ENCODE peak calls at places on chromosomes 3 and 15, in nine cellular contexts. One of them, this sample, is unnamed.

GRCh38 chr3:8279476-8279875 is 222.1 kb upstream of the LMCD1 start:
- DNase-seq in heart left ventricle: no peak
- DNase-seq in gastrocnemius medialis: no peak
- DNase-seq in foreskin fibroblast: no peak
- DNase-seq in fibroblast of lung: no peak
- DNase-seq in A549: no peak
- DNase-seq in left ventricle myocardium inferior: no peak
- DNase-seq in colonic mucosa: no peak
- DNase-seq in ovary: no peak
- DNase-seq in this sample: no peak

GRCh38 chr15:70777156-70777926 is 14.0 kb upstream of the UACA start:
- DNase-seq in heart left ventricle: no peak
- DNase-seq in gastrocnemius medialis: no peak
- DNase-seq in foreskin fibroblast: no peak
- DNase-seq in fibroblast of lung: no peak
- DNase-seq in A549: no peak
- DNase-seq in left ventricle myocardium inferior: no peak
- DNase-seq in colonic mucosa: no peak
- DNase-seq in ovary: no peak
- DNase-seq in this sample: no peak

GRCh38 chr15:69557340-69558137 is 104.9 kb downstream of the RPLP1 start:
- DNase-seq in heart left ventricle: no peak
- DNase-seq in gastrocnemius medialis: no peak
- DNase-seq in foreskin fibroblast: peak
- DNase-seq in fibroblast of lung: peak
- DNase-seq in A549: peak
- DNase-seq in left ventricle myocardium inferior: no peak
- DNase-seq in colonic mucosa: peak
- DNase-seq in ovary: no peak
- DNase-seq in this sample: peak

GRCh38 chr3:73437828-73438227 is 186.9 kb downstream of the PDZRN3 start:
- DNase-seq in heart left ventricle: no peak
- DNase-seq in gastrocnemius medialis: no peak
- DNase-seq in foreskin fibroblast: peak
- DNase-seq in fibroblast of lung: no peak
- DNase-seq in A549: no peak
- DNase-seq in left ventricle myocardium inferior: no peak
- DNase-seq in colonic mucosa: no peak
- DNase-seq in ovary: no peak
- DNase-seq in this sample: no peak

GRCh38 chr15:26294062-26294689 is 431.0 kb upstream of the ATP10A start:
- DNase-seq in heart left ventricle: no peak
- DNase-seq in gastrocnemius medialis: no peak
- DNase-seq in foreskin fibroblast: no peak
- DNase-seq in fibroblast of lung: no peak
- DNase-seq in A549: no peak
- DNase-seq in left ventricle myocardium inferior: peak
- DNase-seq in colonic mucosa: no peak
- DNase-seq in ovary: no peak
- DNase-seq in this sample: no peak

GRCh38 chr3:11390411-11391171 is 118.4 kb downstream of the ATG7 start:
- DNase-seq in heart left ventricle: no peak
- DNase-seq in gastrocnemius medialis: no peak
- DNase-seq in foreskin fibroblast: no peak
- DNase-seq in fibroblast of lung: peak
- DNase-seq in A549: no peak
- DNase-seq in left ventricle myocardium inferior: no peak
- DNase-seq in colonic mucosa: peak
- DNase-seq in ovary: no peak
- DNase-seq in this sample: peak

GRCh38 chr15:65791335-65792129 is 561 bp downstream of the DENND4A start:
- DNase-seq in heart left ventricle: peak
- DNase-seq in gastrocnemius medialis: peak
- DNase-seq in foreskin fibroblast: no peak
- DNase-seq in fibroblast of lung: peak
- DNase-seq in A549: peak
- DNase-seq in left ventricle myocardium inferior: peak
- DNase-seq in colonic mucosa: peak
- DNase-seq in ovary: peak
- DNase-seq in this sample: peak

GRCh38 chr3:58258392-58259040 is 20.9 kb downstream of the ABHD6 start:
- DNase-seq in heart left ventricle: no peak
- DNase-seq in gastrocnemius medialis: no peak
- DNase-seq in foreskin fibroblast: no peak
- DNase-seq in fibroblast of lung: no peak
- DNase-seq in A549: no peak
- DNase-seq in left ventricle myocardium inferior: no peak
- DNase-seq in colonic mucosa: no peak
- DNase-seq in ovary: no peak
- DNase-seq in this sample: no peak

GRCh38 chr3:25454411-25454927 is 26.4 kb downstream of the RARB start:
- DNase-seq in heart left ventricle: no peak
- DNase-seq in gastrocnemius medialis: no peak
- DNase-seq in foreskin fibroblast: no peak
- DNase-seq in fibroblast of lung: no peak
- DNase-seq in A549: no peak
- DNase-seq in left ventricle myocardium inferior: no peak
- DNase-seq in colonic mucosa: no peak
- DNase-seq in ovary: no peak
- DNase-seq in this sample: no peak

GRCh38 chr15:44545934-44546802 is 9.2 kb downstream of the EIF3J start:
- DNase-seq in heart left ventricle: no peak
- DNase-seq in gastrocnemius medialis: peak
- DNase-seq in foreskin fibroblast: peak
- DNase-seq in fibroblast of lung: peak
- DNase-seq in A549: no peak
- DNase-seq in left ventricle myocardium inferior: no peak
- DNase-seq in colonic mucosa: no peak
- DNase-seq in ovary: no peak
- DNase-seq in this sample: peak

GRCh38 chr3:52552089-52552488 is 15.7 kb downstream of the UQCC5 start:
- DNase-seq in heart left ventricle: no peak
- DNase-seq in gastrocnemius medialis: no peak
- DNase-seq in foreskin fibroblast: peak
- DNase-seq in fibroblast of lung: no peak
- DNase-seq in A549: peak
- DNase-seq in left ventricle myocardium inferior: no peak
- DNase-seq in colonic mucosa: no peak
- DNase-seq in ovary: no peak
- DNase-seq in this sample: no peak

GRCh38 chr3:116083686-116084085 is 361.6 kb downstream of the LSAMP start:
- DNase-seq in heart left ventricle: no peak
- DNase-seq in gastrocnemius medialis: no peak
- DNase-seq in foreskin fibroblast: peak
- DNase-seq in fibroblast of lung: peak
- DNase-seq in A549: no peak
- DNase-seq in left ventricle myocardium inferior: no peak
- DNase-seq in colonic mucosa: no peak
- DNase-seq in ovary: no peak
- DNase-seq in this sample: no peak

GRCh38 chr15:80861776-80862175 is 82.6 kb downstream of the CEMIP start:
- DNase-seq in heart left ventricle: no peak
- DNase-seq in gastrocnemius medialis: peak
- DNase-seq in foreskin fibroblast: no peak
- DNase-seq in fibroblast of lung: peak
- DNase-seq in A549: no peak
- DNase-seq in left ventricle myocardium inferior: peak
- DNase-seq in colonic mucosa: no peak
- DNase-seq in ovary: no peak
- DNase-seq in this sample: peak

DNA sequence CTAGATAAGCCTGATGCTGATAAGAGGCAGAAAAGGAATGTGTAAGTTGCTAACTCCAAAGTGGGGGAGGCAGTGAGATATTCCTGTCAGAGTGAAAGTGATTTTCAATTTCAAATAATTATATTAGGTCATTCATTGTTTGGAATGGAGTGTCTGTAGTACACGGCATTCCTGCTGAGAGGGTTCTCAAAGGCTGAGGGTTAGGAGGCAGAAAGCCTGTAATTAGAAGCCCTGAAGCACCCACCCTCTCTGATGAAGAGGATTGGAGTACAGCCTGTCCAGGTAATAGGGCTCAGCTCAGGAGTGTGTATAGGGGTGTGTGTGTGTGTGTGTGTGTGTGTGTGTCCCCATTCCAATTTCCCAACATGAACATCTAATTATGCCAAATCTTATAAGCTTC is 486.8 kb downstream of the MAGI1 start:
- DNase-seq in heart left ventricle: no peak
- DNase-seq in gastrocnemius medialis: no peak
- DNase-seq in foreskin fibroblast: peak
- DNase-seq in fibroblast of lung: no peak
- DNase-seq in A549: no peak
- DNase-seq in left ventricle myocardium inferior: no peak
- DNase-seq in colonic mucosa: no peak
- DNase-seq in ovary: no peak
- DNase-seq in this sample: no peak
- H3K4me3 ChIP-seq in heart left ventricle: no peak
- H3K4me3 ChIP-seq in gastrocnemius medialis: no peak
- H3K4me3 ChIP-seq in foreskin fibroblast: no peak
- H3K4me3 ChIP-seq in fibroblast of lung: no peak
- H3K4me3 ChIP-seq in A549: no peak
- H3K4me3 ChIP-seq in left ventricle myocardium inferior: no peak
- H3K4me3 ChIP-seq in colonic mucosa: no peak
- H3K4me3 ChIP-seq in ovary: no peak
- H3K4me3 ChIP-seq in this sample: no peak

GRCh38 chr3:136070953-136071949 is 105.7 kb downstream of the PPP2R3A start:
- DNase-seq in heart left ventricle: no peak
- DNase-seq in gastrocnemius medialis: peak
- DNase-seq in foreskin fibroblast: peak
- DNase-seq in fibroblast of lung: peak
- DNase-seq in A549: no peak
- DNase-seq in left ventricle myocardium inferior: peak
- DNase-seq in colonic mucosa: no peak
- DNase-seq in ovary: no peak
- DNase-seq in this sample: peak
- TF ChIP-seq CTCF in heart left ventricle: no peak
- TF ChIP-seq CTCF in gastrocnemius medialis: no peak
- TF ChIP-seq CTCF in foreskin fibroblast: no peak
- TF ChIP-seq CTCF in fibroblast of lung: no peak
- TF ChIP-seq CTCF in A549: peak
- TF ChIP-seq CTCF in left ventricle myocardium inferior: no peak
- TF ChIP-seq CTCF in colonic mucosa: no peak
- TF ChIP-seq CTCF in ovary: no peak
- TF ChIP-seq CTCF in this sample: no peak

DNA sequence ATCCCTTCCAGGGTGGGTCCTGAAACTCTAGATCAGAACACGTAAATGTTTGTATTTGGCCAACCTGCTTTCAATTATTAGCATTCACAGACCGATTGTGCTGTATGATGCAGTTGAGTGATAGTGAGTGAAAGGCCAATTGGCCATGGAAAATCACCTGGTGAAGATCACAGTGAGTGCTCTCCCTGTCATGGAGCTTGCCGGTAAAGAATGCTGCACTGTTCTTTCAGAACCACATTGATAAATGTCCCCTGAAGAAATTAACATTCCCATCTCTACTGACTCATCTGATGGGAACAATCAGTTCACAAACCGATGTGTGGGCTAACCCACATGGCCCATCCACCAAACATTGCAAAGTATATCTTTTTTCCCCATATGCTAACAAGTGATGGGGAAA is 324.8 kb upstream of the TBL1XR1 start:
- DNase-seq in heart left ventricle: no peak
- DNase-seq in gastrocnemius medialis: no peak
- DNase-seq in foreskin fibroblast: peak
- DNase-seq in fibroblast of lung: peak
- DNase-seq in A549: no peak
- DNase-seq in left ventricle myocardium inferior: no peak
- DNase-seq in colonic mucosa: no peak
- DNase-seq in ovary: no peak
- DNase-seq in this sample: no peak
- H3K4me3 ChIP-seq in heart left ventricle: no peak
- H3K4me3 ChIP-seq in gastrocnemius medialis: no peak
- H3K4me3 ChIP-seq in foreskin fibroblast: no peak
- H3K4me3 ChIP-seq in fibroblast of lung: no peak
- H3K4me3 ChIP-seq in A549: no peak
- H3K4me3 ChIP-seq in left ventricle myocardium inferior: no peak
- H3K4me3 ChIP-seq in colonic mucosa: no peak
- H3K4me3 ChIP-seq in ovary: no peak
- H3K4me3 ChIP-seq in this sample: no peak

GRCh38 chr3:47161983-47162694 is 1.8 kb downstream of the SETD2 start:
- DNase-seq in heart left ventricle: no peak
- DNase-seq in gastrocnemius medialis: no peak
- DNase-seq in foreskin fibroblast: no peak
- DNase-seq in fibroblast of lung: no peak
- DNase-seq in A549: no peak
- DNase-seq in left ventricle myocardium inferior: no peak
- DNase-seq in colonic mucosa: no peak
- DNase-seq in ovary: no peak
- DNase-seq in this sample: peak

GRCh38 chr3:47159820-47160219 is 4.1 kb downstream of the SETD2 start:
- DNase-seq in heart left ventricle: no peak
- DNase-seq in gastrocnemius medialis: no peak
- DNase-seq in foreskin fibroblast: no peak
- DNase-seq in fibroblast of lung: no peak
- DNase-seq in A549: no peak
- DNase-seq in left ventricle myocardium inferior: no peak
- DNase-seq in colonic mucosa: no peak
- DNase-seq in ovary: no peak
- DNase-seq in this sample: no peak

GRCh38 chr3:47163023-47163989 is 607 bp downstream of the SETD2 start:
- DNase-seq in heart left ventricle: peak
- DNase-seq in gastrocnemius medialis: peak
- DNase-seq in foreskin fibroblast: peak
- DNase-seq in fibroblast of lung: peak
- DNase-seq in A549: peak
- DNase-seq in left ventricle myocardium inferior: peak
- DNase-seq in colonic mucosa: peak
- DNase-seq in ovary: peak
- DNase-seq in this sample: peak

GRCh38 chr3:47162695-47163022 is 1.3 kb downstream of the SETD2 start:
- DNase-seq in heart left ventricle: no peak
- DNase-seq in gastrocnemius medialis: no peak
- DNase-seq in foreskin fibroblast: peak
- DNase-seq in fibroblast of lung: peak
- DNase-seq in A549: no peak
- DNase-seq in left ventricle myocardium inferior: no peak
- DNase-seq in colonic mucosa: no peak
- DNase-seq in ovary: no peak
- DNase-seq in this sample: no peak

DNA sequence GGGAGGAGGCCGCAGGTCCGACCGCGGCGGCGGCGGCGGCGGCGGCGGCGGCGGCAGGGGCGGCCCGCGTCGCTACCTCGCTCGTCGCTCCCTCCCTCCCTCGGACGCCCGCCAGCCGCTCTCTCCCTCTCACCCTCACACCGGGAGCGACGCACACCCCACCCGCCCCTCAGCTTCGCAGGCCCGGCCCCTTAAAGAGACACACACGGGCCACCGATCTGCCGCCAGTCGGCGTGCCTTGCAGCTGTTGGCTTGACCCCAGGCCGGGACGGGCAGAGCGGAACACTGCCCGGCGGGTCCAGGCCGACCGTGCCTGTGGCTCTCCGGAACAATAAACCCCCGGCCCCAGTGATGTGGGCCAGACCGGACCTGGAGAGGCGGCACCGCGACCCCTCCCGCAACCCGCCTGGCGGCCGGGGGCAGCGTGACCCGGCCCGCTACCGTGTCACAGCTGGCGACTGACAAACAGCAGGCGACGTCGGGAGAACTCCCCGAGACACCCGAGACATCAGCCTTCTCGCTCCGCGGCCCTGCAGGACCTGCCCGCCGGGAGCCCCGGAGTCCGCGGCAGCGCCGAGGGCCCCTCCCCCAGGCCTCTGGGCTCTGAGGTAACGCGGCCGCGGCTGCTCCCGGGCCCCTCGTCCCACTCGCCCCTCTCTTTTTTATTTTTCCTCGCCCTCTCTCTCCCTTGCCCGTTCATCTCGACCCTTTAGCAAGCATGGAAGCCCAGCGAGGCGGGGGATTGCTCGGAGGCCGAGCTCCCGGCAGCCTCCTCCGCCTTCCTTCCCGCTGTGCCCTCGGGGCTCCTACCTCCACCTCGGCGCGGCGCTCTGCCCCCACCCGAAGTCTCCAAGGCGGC is at the start of gene SETD2:
- DNase-seq in heart left ventricle: peak
- DNase-seq in gastrocnemius medialis: peak
- DNase-seq in foreskin fibroblast: peak
- DNase-seq in fibroblast of lung: peak
- DNase-seq in A549: peak
- DNase-seq in left ventricle myocardium inferior: peak
- DNase-seq in colonic mucosa: peak
- DNase-seq in ovary: peak
- DNase-seq in this sample: peak
- TF ChIP-seq CTCF in heart left ventricle: peak
- TF ChIP-seq CTCF in gastrocnemius medialis: peak
- TF ChIP-seq CTCF in foreskin fibroblast: peak
- TF ChIP-seq CTCF in fibroblast of lung: peak
- TF ChIP-seq CTCF in A549: peak
- TF ChIP-seq CTCF in left ventricle myocardium inferior: peak
- TF ChIP-seq CTCF in colonic mucosa: no peak
- TF ChIP-seq CTCF in ovary: peak
- TF ChIP-seq CTCF in this sample: peak

This sample was measured in fibroblast of the aortic adventitia.